ENCODE peak calls at places on chromosomes 12 and 14, in eight cellular contexts. F is PC-3, A is ovary, S is mucosa of descending colon, M is BE2C, I is transverse colon, H is brain microvascular endothelial cell, O is neural progenitor cell. Z is an unnamed sample. For H3K36me3, the result is how much of the 10 kb centered on the place peaks cover.

GRCh38 chr12:58161773-58162172 is 220.4 kb downstream of the ATP23 start:
- DNase-seq in A (no peak), I (no peak), F (peak), O (no peak), H (no peak), M (no peak), S (no peak), Z (no peak)

GRCh38 chr12:59596232-59597143 is 659 bp downstream of the SLC16A7 start:
- DNase-seq in H (peak), A (peak), O (peak), I (peak), M (peak), F (peak), S (peak), Z (no peak)

GRCh38 chr14:29462271-29462670 is 465.4 kb downstream of the PRKD1 start:
- DNase-seq in F (no peak), M (peak), A (no peak), H (no peak), O (no peak), I (no peak), S (no peak), Z (no peak)

GRCh38 chr14:75913183-75913582 is 68.6 kb downstream of the TGFB3 start:
- DNase-seq in H (no peak), F (no peak), A (no peak), I (no peak), O (no peak), S (peak), M (no peak), Z (no peak)

GRCh38 chr12:102631274-102631673 is 150.9 kb upstream of the IGF1 start:
- DNase-seq in F (peak), O (no peak), I (no peak), H (peak), A (no peak), M (no peak), S (no peak), Z (peak)

GRCh38 chr12:130863298-130863697 is 8.6 kb upstream of the RAN start:
- DNase-seq in M (no peak), S (no peak), O (no peak), I (no peak), A (no peak), F (no peak), H (no peak), Z (no peak)

GRCh38 chr14:90522585-90523191 is 125.9 kb downstream of the CALM1 start:
- DNase-seq in M (peak), H (no peak), O (peak), A (peak), F (peak), S (no peak), I (peak), Z (peak)

GRCh38 chr12:65334534-65334933 is 56.1 kb downstream of the MSRB3 start:
- DNase-seq in O (no peak), A (no peak), F (no peak), M (no peak), I (no peak), S (no peak), H (no peak), Z (no peak)

GRCh38 chr12:88729196-88729595 is 148.9 kb upstream of the KITLG start:
- DNase-seq in A (no peak), M (no peak), F (no peak), H (no peak), I (no peak), O (no peak), S (no peak), Z (no peak)

GRCh38 chr12:101637936-101638335 is 43.2 kb downstream of the MYBPC1 start:
- DNase-seq in M (no peak), O (no peak), H (no peak), S (no peak), I (no peak), A (no peak), F (no peak), Z (no peak)

GRCh38 chr12:7650091-7650490 is 15.6 kb downstream of the APOBEC1 start:
- DNase-seq in F (no peak), A (no peak), M (no peak), I (no peak), O (no peak), H (no peak), S (no peak), Z (no peak)

GRCh38 chr14:75459099-75459741 is 31.4 kb downstream of the JDP2 start:
- DNase-seq in H (no peak), S (peak), F (no peak), I (peak), M (no peak), A (no peak), O (no peak), Z (no peak)

GRCh38 chr12:26636710-26637328 is 196.2 kb downstream of the ITPR2 start:
- DNase-seq in M (no peak), I (no peak), H (peak), O (no peak), F (peak), S (no peak), A (no peak), Z (no peak)

GRCh38 chr14:35159742-35160409 is 37.5 kb downstream of the PRORP start:
- DNase-seq in S (no peak), A (no peak), I (no peak), M (no peak), F (peak), O (no peak), H (peak), Z (peak)

GRCh38 chr12:101490286-101490920 is 15.3 kb downstream of the SPIC start:
- DNase-seq in H (no peak), A (no peak), S (peak), M (peak), O (peak), F (peak), I (peak), Z (no peak)

GRCh38 chr12:69388371-69388770 is 28.8 kb downstream of the YEATS4 start:
- DNase-seq in M (no peak), S (no peak), A (no peak), O (no peak), H (no peak), F (peak), I (no peak), Z (peak)

GRCh38 chr12:104734541-104735075 is 223.5 kb downstream of the SLC41A2 start:
- DNase-seq in M (peak), S (no peak), O (no peak), F (no peak), A (no peak), H (no peak), I (no peak), Z (no peak)

GRCh38 chr14:88179725-88180124 is 143.3 kb downstream of the KCNK10 start:
- DNase-seq in M (no peak), H (no peak), O (no peak), I (no peak), A (no peak), S (no peak), F (no peak), Z (no peak)

GRCh38 chr14:31968107-31968810 is 108.8 kb upstream of the ARHGAP5 start:
- DNase-seq in M (no peak), H (no peak), S (no peak), F (no peak), A (no peak), I (no peak), O (no peak), Z (no peak)

GRCh38 chr12:71411635-71412034 is 28.0 kb upstream of the LGR5 start:
- DNase-seq in H (no peak), M (no peak), S (no peak), I (no peak), A (no peak), F (no peak), O (no peak), Z (no peak)

GRCh38 chr14:89926709-89927108 is 27.8 kb downstream of the EFCAB11 start:
- DNase-seq in A (no peak), F (peak), M (no peak), H (peak), I (no peak), S (no peak), O (no peak), Z (no peak)

GRCh38 chr14:56159066-56159465 is 40.9 kb downstream of the PELI2 start:
- DNase-seq in S (no peak), A (no peak), I (no peak), H (no peak), M (no peak), F (peak), O (no peak), Z (no peak)

GRCh38 chr12:74449872-74450271 is 87.8 kb upstream of the ATXN7L3B start:
- DNase-seq in O (no peak), M (no peak), F (peak), H (peak), S (no peak), I (no peak), A (no peak), Z (peak)

GRCh38 chr14:101361451-101362433 is 199.6 kb upstream of the DIO3 start:
- DNase-seq in H (no peak), A (peak), S (no peak), M (no peak), I (no peak), O (no peak), F (no peak), Z (no peak)

GRCh38 chr12:76266797-76267196 is 81.4 kb downstream of the BBS10 start:
- DNase-seq in M (no peak), A (no peak), F (peak), H (peak), O (no peak), I (no peak), S (no peak), Z (peak)

GRCh38 chr14:95260537-95261440 is 58.9 kb downstream of the CLMN start:
- DNase-seq in H (peak), M (no peak), F (peak), I (no peak), A (no peak), O (no peak), S (no peak), Z (no peak)

GRCh38 chr14:29527286-29527685 is 400.4 kb downstream of the PRKD1 start:
- DNase-seq in S (no peak), M (no peak), F (no peak), I (no peak), O (no peak), A (no peak), H (no peak), Z (no peak)

GRCh38 chr14:45198551-45198950 is 54.5 kb downstream of the MIS18BP1 start:
- DNase-seq in F (peak), A (no peak), S (no peak), H (peak), I (no peak), O (no peak), M (no peak), Z (no peak)

GRCh38 chr12:22635812-22636211 is 10.8 kb downstream of the ETNK1 start:
- DNase-seq in M (no peak), A (no peak), H (peak), S (no peak), I (no peak), O (no peak), F (no peak), Z (no peak)

GRCh38 chr12:101634724-101635123 is 40.0 kb downstream of the MYBPC1 start:
- DNase-seq in A (no peak), I (no peak), S (no peak), O (no peak), M (no peak), H (no peak), F (no peak), Z (no peak)

GRCh38 chr12:13190275-13190674 is 6.3 kb upstream of the EMP1 start:
- DNase-seq in A (no peak), F (no peak), H (no peak), O (no peak), S (no peak), M (no peak), I (no peak), Z (no peak)

GRCh38 chr14:74326369-74327152 is 21.7 kb upstream of the VRTN start:
- DNase-seq in M (peak), I (no peak), S (no peak), A (no peak), O (peak), H (no peak), F (no peak), Z (no peak)

GRCh38 chr14:75294649-75295033 is 16.0 kb downstream of the FOS start:
- DNase-seq in O (peak), F (no peak), I (no peak), H (peak), M (no peak), S (peak), A (no peak), Z (no peak)

GRCh38 chr12:52390739-52391617 is 5.5 kb upstream of the KRT84 start:
- DNase-seq in S (peak), O (peak), I (peak), F (peak), M (no peak), H (peak), A (no peak), Z (no peak)

GRCh38 chr12:82326905-82327503 is 31.2 kb downstream of the CCDC59 start:
- DNase-seq in S (no peak), I (no peak), H (no peak), A (no peak), M (no peak), O (peak), F (peak), Z (peak)

GRCh38 chr14:103748539-103748867 is 32.9 kb downstream of the ZFYVE21 start:
- DNase-seq in H (no peak), F (no peak), S (no peak), M (no peak), A (no peak), O (no peak), I (no peak), Z (no peak)

GRCh38 chr14:105867961-105868599 is 341.7 kb downstream of the TMEM121 start:
- DNase-seq in S (no peak), F (no peak), I (no peak), A (peak), M (peak), O (no peak), H (no peak), Z (no peak)

GRCh38 chr12:114682101-114682919 is 1.7 kb downstream of the TBX3 start:
- DNase-seq in A (no peak), M (no peak), O (no peak), F (peak), I (no peak), S (no peak), H (no peak), Z (no peak)

GRCh38 chr12:109542876-109543275 is 30.4 kb downstream of the MMAB start:
- DNase-seq in I (no peak), M (no peak), H (no peak), F (no peak), S (no peak), O (no peak), A (no peak), Z (no peak)

GRCh38 chr12:91355150-91356006 is 172.8 kb upstream of the DCN start:
- DNase-seq in O (peak), M (peak), H (peak), I (peak), F (peak), S (peak), A (peak), Z (peak)

GRCh38 chr12:46198913-46199312 is 69.9 kb downstream of the SLC38A1 start:
- DNase-seq in O (no peak), H (no peak), F (no peak), S (no peak), A (no peak), M (no peak), I (no peak), Z (no peak)
- H3K36me3 ChIP-seq in O (half or more), H (half or more), F (half or more), S (under half), A (under half), M (half or more), I (half or more), Z (under half)

GRCh38 chr12:24381790-24382189 is 432.3 kb upstream of the SOX5 start:
- DNase-seq in O (no peak), M (no peak), I (no peak), F (no peak), A (no peak), S (no peak), H (no peak), Z (no peak)

GRCh38 chr12:24379038-24379437 is 429.6 kb upstream of the SOX5 start:
- DNase-seq in O (no peak), H (no peak), S (no peak), M (no peak), I (no peak), F (no peak), A (no peak), Z (no peak)

GRCh38 chr12:24379493-24379892 is 430.0 kb upstream of the SOX5 start:
- DNase-seq in I (no peak), S (no peak), H (no peak), A (no peak), M (no peak), F (no peak), O (peak), Z (no peak)

GRCh38 chr12:24378548-24379011 is 429.1 kb upstream of the SOX5 start:
- DNase-seq in S (peak), O (peak), F (no peak), H (peak), A (no peak), M (no peak), I (no peak), Z (no peak)

GRCh38 chr12:24380122-24380521 is 430.7 kb upstream of the SOX5 start:
- DNase-seq in A (no peak), M (no peak), F (no peak), I (no peak), S (no peak), O (peak), H (no peak), Z (no peak)
- TF ChIP-seq CTCF in A (no peak), M (no peak), F (no peak), I (no peak), S (no peak), O (no peak), H (no peak), Z (no peak)

DNA sequence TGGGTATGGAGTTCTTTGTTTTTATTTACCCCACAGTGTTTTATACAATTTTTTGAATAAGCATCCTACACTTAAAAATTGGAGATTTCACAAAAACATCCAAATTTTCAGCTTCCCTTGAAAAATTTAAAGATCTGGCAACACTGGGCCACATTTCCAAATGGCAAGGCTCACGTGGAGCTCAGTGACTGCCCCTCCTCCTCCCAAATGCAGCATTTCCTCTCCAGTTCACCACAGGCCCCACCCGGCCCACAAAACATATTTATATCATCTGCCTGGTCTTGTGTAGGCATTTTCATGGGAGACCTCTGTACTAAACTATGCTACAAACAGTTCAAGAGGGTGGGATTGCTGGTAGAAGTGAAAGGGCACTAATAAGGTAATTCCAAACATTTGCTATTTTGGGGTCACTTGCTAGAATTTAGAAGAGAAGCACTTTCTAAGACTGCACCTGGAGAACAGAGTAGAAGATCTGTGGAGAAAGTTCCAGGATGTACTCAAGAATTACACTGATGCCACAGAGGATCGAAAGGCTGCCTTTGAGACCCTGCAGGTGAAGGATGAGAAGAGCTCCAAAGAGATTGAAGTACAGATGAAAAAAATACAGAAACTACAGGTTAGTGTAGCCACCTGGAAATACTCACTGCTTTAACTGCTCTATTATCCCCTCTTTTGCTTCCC is 7.3 kb downstream of the FKBP11 start:
- DNase-seq in A (no peak), F (no peak), S (peak), I (peak), O (no peak), M (no peak), H (no peak), Z (no peak)
- H3K36me3 ChIP-seq in A (under half), F (under half), S (under half), I (under half), O (under half), M (under half), H (under half), Z (under half)

DNA sequence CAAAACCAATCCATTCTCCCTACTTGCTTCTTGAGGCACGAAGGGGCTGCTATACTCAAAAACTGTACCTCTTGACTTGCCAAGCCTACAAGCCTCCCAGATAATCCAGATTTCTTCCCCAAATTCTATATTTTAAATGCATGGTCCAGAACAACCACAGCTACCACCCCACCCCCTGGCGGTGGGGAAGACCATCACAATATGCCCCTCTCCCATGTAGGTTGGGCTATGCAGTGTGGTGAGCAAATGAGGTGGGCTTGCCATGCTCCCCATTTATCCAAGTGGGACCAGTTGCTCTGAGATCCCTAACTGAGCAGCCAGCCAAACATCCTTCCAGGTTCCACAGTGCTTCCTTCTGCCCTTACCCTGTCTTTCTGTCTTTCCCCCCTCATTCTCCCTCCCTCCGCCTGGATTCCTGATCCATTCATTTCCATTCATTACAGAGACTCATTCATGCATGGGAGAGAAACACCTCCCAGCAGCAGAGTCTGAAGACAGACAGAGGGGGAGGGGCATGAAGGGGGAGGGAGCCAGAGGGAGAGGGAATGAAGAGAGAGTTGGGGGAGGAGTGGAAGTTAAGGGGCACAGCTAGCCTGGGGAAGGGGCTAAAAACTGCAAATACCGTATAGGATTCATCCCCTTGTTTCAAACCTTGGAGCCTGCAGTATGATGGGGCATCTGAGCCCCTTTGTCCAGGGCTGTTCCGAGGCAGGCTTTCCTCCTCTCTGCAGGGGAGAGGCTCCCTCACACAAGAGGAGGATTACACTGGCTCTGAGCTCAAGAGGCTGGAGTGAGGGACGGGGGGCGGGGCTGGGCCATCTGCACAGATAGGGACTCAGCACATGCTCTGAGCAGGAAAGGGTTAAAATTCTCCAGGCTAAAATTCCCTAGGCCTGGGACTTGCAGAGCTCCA is 4.4 kb downstream of the ZNF219 start:
- DNase-seq in F (no peak), O (peak), I (no peak), H (no peak), M (peak), S (no peak), A (no peak), Z (no peak)
- TF ChIP-seq CTCF in F (no peak), O (peak), I (no peak), H (peak), M (peak), S (no peak), A (no peak), Z (peak)

GRCh38 chr12:42446761-42447160 is 120.8 kb downstream of the PPHLN1 start:
- DNase-seq in F (no peak), I (no peak), H (no peak), S (no peak), M (no peak), A (no peak), O (peak), Z (peak)
- H3K36me3 ChIP-seq in F (under half), I (under half), H (under half), S (under half), M (under half), A (under half), O (under half), Z (under half)

DNA sequence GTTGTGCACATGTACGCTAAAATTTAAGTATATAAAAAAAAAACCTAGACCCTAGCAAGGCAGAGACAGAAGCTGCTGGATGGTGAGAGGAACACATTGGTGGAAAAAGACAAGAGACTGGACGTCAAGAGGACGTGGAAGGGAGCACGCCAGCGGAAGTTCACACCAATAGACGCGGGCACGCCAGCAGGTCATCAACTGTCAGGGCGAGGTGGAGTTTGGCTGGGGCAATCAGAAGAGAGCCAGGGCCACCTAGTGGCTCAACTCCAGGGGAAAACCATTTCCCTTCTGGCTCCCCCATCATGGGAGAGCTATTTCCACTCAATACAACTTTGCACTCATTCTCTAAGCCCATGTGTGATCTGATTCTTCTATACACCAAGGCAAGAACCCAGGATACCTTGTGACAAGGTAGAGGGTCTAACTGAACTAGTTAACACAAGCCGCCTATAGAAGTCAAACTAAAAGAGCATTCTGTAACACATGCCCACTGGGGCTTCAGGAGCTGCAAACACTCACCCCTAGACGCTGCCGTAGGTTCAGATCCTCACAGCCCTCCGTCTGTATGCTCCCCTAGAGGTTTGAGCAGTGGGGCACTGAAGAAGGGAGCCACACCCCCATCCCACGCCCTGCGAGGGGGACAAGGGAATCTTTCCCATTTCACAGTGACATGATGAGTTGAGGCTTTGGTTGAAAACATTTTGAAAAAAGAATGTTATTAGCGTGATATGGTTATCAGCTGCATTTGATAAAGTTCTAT is 702.7 kb downstream of the TMTC2 start:
- DNase-seq in O (peak), F (peak), M (peak), H (no peak), A (peak), S (peak), I (peak), Z (no peak)
- TF ChIP-seq CTCF in O (peak), F (peak), M (peak), H (peak), A (no peak), S (no peak), I (no peak), Z (peak)

Z was measured in kidney epithelial cell.